ENCODE peak calls at places on chromosomes 16 and 17, in eight cellular contexts. One of them, this sample, is unnamed.

GRCh38 chr16:24291932-24292331 is 35.8 kb downstream of the CACNG3 start:
- DNase-seq in ovary: no peak
- DNase-seq in suprapubic skin: no peak
- DNase-seq in foreskin fibroblast: no peak
- DNase-seq in CD8-positive, alpha-beta T cell: no peak
- DNase-seq in endothelial cell: no peak
- DNase-seq in adrenal gland: no peak
- DNase-seq in HFF-Myc: no peak
- DNase-seq in this sample: no peak

GRCh38 chr17:6231886-6232767 is 161.9 kb downstream of the WSCD1 start:
- DNase-seq in ovary: no peak
- DNase-seq in foreskin fibroblast: peak
- DNase-seq in endothelial cell: no peak
- DNase-seq in CD8-positive, alpha-beta T cell: no peak
- DNase-seq in HFF-Myc: no peak
- DNase-seq in suprapubic skin: no peak
- DNase-seq in adrenal gland: no peak
- DNase-seq in this sample: no peak

GRCh38 chr17:83145831-83146230 is 66.4 kb downstream of the METRNL start:
- DNase-seq in foreskin fibroblast: no peak
- DNase-seq in CD8-positive, alpha-beta T cell: no peak
- DNase-seq in endothelial cell: no peak
- DNase-seq in HFF-Myc: no peak
- DNase-seq in suprapubic skin: peak
- DNase-seq in adrenal gland: peak
- DNase-seq in ovary: no peak
- DNase-seq in this sample: no peak

GRCh38 chr17:41812176-41813038 is at the start of gene FKBP10:
- DNase-seq in endothelial cell: peak
- DNase-seq in ovary: peak
- DNase-seq in HFF-Myc: peak
- DNase-seq in adrenal gland: peak
- DNase-seq in CD8-positive, alpha-beta T cell: peak
- DNase-seq in suprapubic skin: peak
- DNase-seq in foreskin fibroblast: peak
- DNase-seq in this sample: no peak

GRCh38 chr16:88922826-88923410 is 54.1 kb downstream of the CBFA2T3 start:
- DNase-seq in adrenal gland: no peak
- DNase-seq in HFF-Myc: no peak
- DNase-seq in ovary: no peak
- DNase-seq in foreskin fibroblast: no peak
- DNase-seq in suprapubic skin: no peak
- DNase-seq in endothelial cell: no peak
- DNase-seq in CD8-positive, alpha-beta T cell: no peak
- DNase-seq in this sample: no peak

GRCh38 chr16:22402191-22402590 is 27.8 kb upstream of the CDR2 start:
- DNase-seq in HFF-Myc: no peak
- DNase-seq in ovary: no peak
- DNase-seq in suprapubic skin: no peak
- DNase-seq in foreskin fibroblast: peak
- DNase-seq in endothelial cell: no peak
- DNase-seq in CD8-positive, alpha-beta T cell: no peak
- DNase-seq in adrenal gland: no peak
- DNase-seq in this sample: no peak

GRCh38 chr17:53722407-53722806 is 100.3 kb upstream of the KIF2B start:
- DNase-seq in HFF-Myc: peak
- DNase-seq in ovary: no peak
- DNase-seq in suprapubic skin: no peak
- DNase-seq in endothelial cell: no peak
- DNase-seq in CD8-positive, alpha-beta T cell: no peak
- DNase-seq in adrenal gland: no peak
- DNase-seq in foreskin fibroblast: peak
- DNase-seq in this sample: no peak

GRCh38 chr16:89999831-90000574 is 19.3 kb downstream of the DBNDD1 start:
- DNase-seq in ovary: no peak
- DNase-seq in suprapubic skin: no peak
- DNase-seq in HFF-Myc: no peak
- DNase-seq in endothelial cell: no peak
- DNase-seq in foreskin fibroblast: no peak
- DNase-seq in adrenal gland: no peak
- DNase-seq in CD8-positive, alpha-beta T cell: no peak
- DNase-seq in this sample: no peak

GRCh38 chr16:9103546-9103945 is 12.1 kb downstream of the HAPSTR1 start:
- DNase-seq in HFF-Myc: no peak
- DNase-seq in foreskin fibroblast: no peak
- DNase-seq in ovary: no peak
- DNase-seq in CD8-positive, alpha-beta T cell: no peak
- DNase-seq in adrenal gland: no peak
- DNase-seq in endothelial cell: no peak
- DNase-seq in suprapubic skin: no peak
- DNase-seq in this sample: no peak

GRCh38 chr17:6374761-6375312 is 60.1 kb downstream of the AIPL1 start:
- DNase-seq in foreskin fibroblast: peak
- DNase-seq in adrenal gland: no peak
- DNase-seq in HFF-Myc: no peak
- DNase-seq in CD8-positive, alpha-beta T cell: no peak
- DNase-seq in suprapubic skin: no peak
- DNase-seq in endothelial cell: no peak
- DNase-seq in ovary: no peak
- DNase-seq in this sample: no peak

DNA sequence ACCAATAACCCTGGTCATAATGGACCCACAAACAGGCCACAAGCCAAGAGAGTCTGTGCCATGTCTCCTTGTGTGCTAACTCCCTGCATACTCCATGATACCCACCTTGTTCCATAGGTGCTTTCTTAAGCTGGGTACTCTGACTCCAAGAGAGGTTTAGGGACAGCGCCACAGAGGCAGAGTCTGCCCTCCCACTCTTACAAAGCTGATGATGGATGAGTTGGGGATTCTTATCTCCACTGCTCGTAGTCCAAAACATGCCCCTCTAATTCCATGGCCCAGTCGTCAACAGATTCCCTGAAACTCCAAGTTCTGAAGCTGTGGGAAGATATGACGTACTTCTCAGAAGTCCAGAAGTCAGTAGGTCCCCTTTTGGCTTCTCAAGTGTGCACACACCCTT is 184.4 kb upstream of the CCL2 start:
- DNase-seq in endothelial cell: no peak
- DNase-seq in adrenal gland: no peak
- DNase-seq in CD8-positive, alpha-beta T cell: no peak
- DNase-seq in HFF-Myc: no peak
- DNase-seq in suprapubic skin: no peak
- DNase-seq in ovary: no peak
- DNase-seq in foreskin fibroblast: no peak
- DNase-seq in this sample: no peak
- TF ChIP-seq CTCF in endothelial cell: no peak
- TF ChIP-seq CTCF in adrenal gland: no peak
- TF ChIP-seq CTCF in CD8-positive, alpha-beta T cell: no peak
- TF ChIP-seq CTCF in HFF-Myc: no peak
- TF ChIP-seq CTCF in suprapubic skin: no peak
- TF ChIP-seq CTCF in ovary: no peak
- TF ChIP-seq CTCF in foreskin fibroblast: no peak
- TF ChIP-seq CTCF in this sample: no peak

DNA sequence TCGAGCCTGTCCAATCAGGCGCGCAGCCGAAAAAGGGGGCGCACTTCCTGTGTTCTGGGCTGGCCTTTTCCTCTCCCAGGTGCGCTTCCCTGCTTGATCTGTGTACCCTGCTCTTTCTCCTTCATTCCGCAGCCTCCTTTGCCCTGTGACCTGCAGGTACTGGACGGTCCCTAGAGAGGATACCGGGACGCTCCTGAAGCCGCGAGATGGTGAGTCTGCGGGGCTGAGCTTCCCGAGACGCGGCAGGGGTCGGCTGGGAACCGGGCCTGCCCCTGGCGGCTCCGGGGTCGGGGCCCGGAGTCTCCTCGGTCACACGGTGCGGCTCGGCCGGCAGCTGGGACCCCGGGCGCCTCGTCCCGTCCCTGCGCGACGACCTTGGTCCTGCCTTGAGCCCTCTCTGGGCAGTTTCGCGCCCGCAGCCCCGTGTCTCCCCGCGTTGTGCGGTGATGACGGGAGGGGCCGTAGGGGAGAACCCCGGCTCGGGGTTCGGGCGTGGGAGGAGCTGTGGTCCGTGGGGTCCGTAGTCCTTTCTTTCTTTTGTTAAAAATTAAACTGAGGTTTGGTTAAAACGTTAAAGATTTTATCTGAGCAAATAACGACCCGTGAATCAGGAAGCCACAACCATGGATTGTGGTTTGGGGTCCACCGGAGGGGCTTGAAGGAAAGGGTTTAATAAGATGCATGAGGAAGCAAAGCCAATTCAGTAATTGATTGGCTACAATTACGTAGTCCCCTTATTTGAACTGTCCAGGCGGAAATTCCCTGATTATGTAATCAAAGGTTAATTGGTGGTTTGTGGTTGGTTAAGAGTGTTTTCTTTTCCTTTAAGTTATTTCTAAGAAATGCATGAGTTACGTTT is 172.8 kb upstream of the ZNF267 start:
- DNase-seq in CD8-positive, alpha-beta T cell: peak
- DNase-seq in suprapubic skin: peak
- DNase-seq in adrenal gland: peak
- DNase-seq in HFF-Myc: no peak
- DNase-seq in foreskin fibroblast: peak
- DNase-seq in endothelial cell: peak
- DNase-seq in ovary: peak
- DNase-seq in this sample: no peak
- TF ChIP-seq CTCF in CD8-positive, alpha-beta T cell: no peak
- TF ChIP-seq CTCF in suprapubic skin: no peak
- TF ChIP-seq CTCF in adrenal gland: no peak
- TF ChIP-seq CTCF in HFF-Myc: no peak
- TF ChIP-seq CTCF in foreskin fibroblast: peak
- TF ChIP-seq CTCF in endothelial cell: no peak
- TF ChIP-seq CTCF in ovary: no peak
- TF ChIP-seq CTCF in this sample: no peak

GRCh38 chr16:68436581-68436980 is 11.7 kb downstream of the SMPD3 start:
- DNase-seq in HFF-Myc: no peak
- DNase-seq in suprapubic skin: no peak
- DNase-seq in endothelial cell: no peak
- DNase-seq in CD8-positive, alpha-beta T cell: no peak
- DNase-seq in ovary: no peak
- DNase-seq in adrenal gland: no peak
- DNase-seq in foreskin fibroblast: no peak
- DNase-seq in this sample: no peak
- TF ChIP-seq CTCF in HFF-Myc: peak
- TF ChIP-seq CTCF in suprapubic skin: no peak
- TF ChIP-seq CTCF in endothelial cell: peak
- TF ChIP-seq CTCF in CD8-positive, alpha-beta T cell: no peak
- TF ChIP-seq CTCF in ovary: no peak
- TF ChIP-seq CTCF in adrenal gland: no peak
- TF ChIP-seq CTCF in foreskin fibroblast: no peak
- TF ChIP-seq CTCF in this sample: peak

GRCh38 chr17:77729587-77729986 is 228.9 kb upstream of the TNRC6C start:
- DNase-seq in adrenal gland: no peak
- DNase-seq in CD8-positive, alpha-beta T cell: no peak
- DNase-seq in HFF-Myc: no peak
- DNase-seq in suprapubic skin: no peak
- DNase-seq in foreskin fibroblast: no peak
- DNase-seq in endothelial cell: no peak
- DNase-seq in ovary: no peak
- DNase-seq in this sample: no peak

GRCh38 chr17:77728871-77729270 is 229.6 kb upstream of the TNRC6C start:
- DNase-seq in adrenal gland: no peak
- DNase-seq in CD8-positive, alpha-beta T cell: no peak
- DNase-seq in foreskin fibroblast: no peak
- DNase-seq in ovary: no peak
- DNase-seq in suprapubic skin: no peak
- DNase-seq in HFF-Myc: no peak
- DNase-seq in endothelial cell: no peak
- DNase-seq in this sample: no peak

GRCh38 chr17:77727216-77727615 is 231.3 kb upstream of the TNRC6C start:
- DNase-seq in adrenal gland: no peak
- DNase-seq in endothelial cell: no peak
- DNase-seq in HFF-Myc: no peak
- DNase-seq in CD8-positive, alpha-beta T cell: peak
- DNase-seq in suprapubic skin: no peak
- DNase-seq in ovary: no peak
- DNase-seq in foreskin fibroblast: no peak
- DNase-seq in this sample: no peak

GRCh38 chr17:77726549-77726957 is 231.9 kb upstream of the TNRC6C start:
- DNase-seq in HFF-Myc: no peak
- DNase-seq in endothelial cell: no peak
- DNase-seq in CD8-positive, alpha-beta T cell: peak
- DNase-seq in suprapubic skin: no peak
- DNase-seq in ovary: no peak
- DNase-seq in foreskin fibroblast: no peak
- DNase-seq in adrenal gland: no peak
- DNase-seq in this sample: no peak

DNA sequence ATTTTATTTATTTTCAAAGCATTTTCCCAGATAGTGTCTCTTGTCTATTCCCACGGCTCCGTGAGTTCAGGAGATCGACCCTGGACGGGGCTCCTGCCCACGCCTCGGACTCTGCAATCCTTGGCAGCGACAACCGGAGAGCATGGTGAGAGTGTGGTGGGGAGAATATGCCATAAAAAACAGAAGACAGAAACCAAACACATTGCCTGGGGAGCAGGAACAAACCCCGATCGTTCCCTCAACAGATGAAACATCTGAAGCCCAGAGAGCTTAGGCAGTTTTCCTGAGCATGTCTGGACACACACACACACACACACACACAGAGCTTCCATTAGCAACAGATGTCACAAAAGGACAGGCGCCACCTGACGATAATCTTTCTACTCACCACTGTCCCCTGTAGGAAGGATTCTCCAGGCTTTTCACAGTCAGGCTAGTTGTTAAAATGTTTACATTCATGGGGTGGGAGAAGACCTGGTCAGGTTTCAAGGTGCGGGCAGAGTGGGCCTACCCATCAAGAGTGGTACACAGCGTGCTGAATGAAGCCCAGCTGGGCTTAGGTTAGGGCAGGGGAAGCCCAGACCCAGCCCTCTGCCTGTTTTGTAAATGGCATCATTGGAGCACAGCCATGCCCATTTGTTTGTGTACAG is 230.4 kb upstream of the TNRC6C start:
- DNase-seq in foreskin fibroblast: peak
- DNase-seq in adrenal gland: no peak
- DNase-seq in ovary: no peak
- DNase-seq in CD8-positive, alpha-beta T cell: peak
- DNase-seq in HFF-Myc: peak
- DNase-seq in suprapubic skin: peak
- DNase-seq in endothelial cell: no peak
- DNase-seq in this sample: no peak
- TF ChIP-seq CTCF in foreskin fibroblast: peak
- TF ChIP-seq CTCF in adrenal gland: no peak
- TF ChIP-seq CTCF in ovary: no peak
- TF ChIP-seq CTCF in CD8-positive, alpha-beta T cell: no peak
- TF ChIP-seq CTCF in HFF-Myc: peak
- TF ChIP-seq CTCF in suprapubic skin: no peak
- TF ChIP-seq CTCF in endothelial cell: no peak
- TF ChIP-seq CTCF in this sample: no peak

GRCh38 chr16:21301168-21301894 is 23.2 kb upstream of the CRYM start:
- DNase-seq in endothelial cell: peak
- DNase-seq in HFF-Myc: peak
- DNase-seq in ovary: peak
- DNase-seq in adrenal gland: peak
- DNase-seq in suprapubic skin: peak
- DNase-seq in CD8-positive, alpha-beta T cell: no peak
- DNase-seq in foreskin fibroblast: peak
- DNase-seq in this sample: no peak
- TF ChIP-seq CTCF in endothelial cell: no peak
- TF ChIP-seq CTCF in HFF-Myc: peak
- TF ChIP-seq CTCF in ovary: peak
- TF ChIP-seq CTCF in adrenal gland: no peak
- TF ChIP-seq CTCF in suprapubic skin: no peak
- TF ChIP-seq CTCF in CD8-positive, alpha-beta T cell: no peak
- TF ChIP-seq CTCF in foreskin fibroblast: peak
- TF ChIP-seq CTCF in this sample: no peak

This sample was measured in CD14-positive monocyte.